ENCODE peak calls at places on chromosomes 12 and 14, in nine cellular contexts. O is C1 segment of cervical spinal cord, F is AML-193, W is COLO829, I is NCI-H1092 treated with DMSO at 0.1 percent for 48 hours, S is nephron progenitor cell, B is RPMI7951, N is right atrium auricular region, Z is T-cell. D is an unnamed sample.

GRCh38 chr14:54593860-54594259 is 26.9 kb downstream of the SAMD4A start:
- DNase-seq in O (no peak), F (no peak), W (no peak), I (no peak), S (no peak), B (no peak), N (no peak), Z (no peak), D (no peak)

GRCh38 chr12:90449611-90450010 is 505.4 kb downstream of the CCER1 start:
- DNase-seq in O (no peak), F (no peak), W (no peak), I (no peak), S (no peak), B (no peak), N (no peak), Z (no peak), D (no peak)

GRCh38 chr14:77014004-77014604 is 14.4 kb downstream of the IRF2BPL start:
- DNase-seq in O (peak; percentile 57), F (no peak), W (no peak), I (no peak), S (peak; percentile 41), B (peak; percentile 34), N (peak; percentile 74), Z (no peak), D (no peak)

GRCh38 chr14:70887207-70888150 is 19.8 kb upstream of the PCNX1 start:
- DNase-seq in O (no peak), F (no peak), W (no peak), I (no peak), S (no peak), B (no peak), N (no peak), Z (no peak), D (no peak)

GRCh38 chr14:99930420-99931274 is 134.6 kb upstream of the EVL start:
- DNase-seq in O (no peak), F (no peak), W (no peak), I (no peak), S (no peak), B (no peak), N (no peak), Z (no peak), D (no peak)

GRCh38 chr12:117189725-117190209 is 503 bp downstream of the FBXO21 start:
- DNase-seq in O (peak; percentile 22), F (no peak), W (peak; percentile 28), I (peak; percentile 25), S (peak; percentile 56), B (peak; percentile 30), N (no peak), Z (peak; percentile 22), D (peak; percentile 22)

GRCh38 chr12:11798856-11799530 is 149.5 kb downstream of the ETV6 start:
- DNase-seq in O (no peak), F (peak; percentile 98), W (no peak), I (no peak), S (no peak), B (peak; percentile 98), N (no peak), Z (no peak), D (no peak)

GRCh38 chr12:112140728-112141127 is 15.4 kb downstream of the TRAFD1 start:
- DNase-seq in O (no peak), F (peak; percentile 22), W (no peak), I (no peak), S (no peak), B (no peak), N (no peak), Z (no peak), D (no peak)

GRCh38 chr14:96145116-96145864 is 59.3 kb upstream of the BDKRB2 start:
- DNase-seq in O (no peak), F (no peak), W (no peak), I (no peak), S (no peak), B (peak; percentile 77), N (no peak), Z (no peak), D (no peak)

D was measured in nucleus accumbens.